ENCODE peak calls at places on chromosomes 2 and 18, in six cellular contexts. One of them, this sample, is unnamed.

GRCh38 chr2:239109041-239109915 is 261.4 kb downstream of the TWIST2 start:
- DNase-seq in heart left ventricle: no peak
- DNase-seq in IMR-90: peak; percentile 37
- DNase-seq in uterus: no peak
- DNase-seq in spleen: no peak
- DNase-seq in MCF 10A: peak; percentile 66
- DNase-seq in this sample: no peak

GRCh38 chr2:17518212-17519154 is at the start of gene RAD51AP2:
- DNase-seq in heart left ventricle: peak; percentile 89
- DNase-seq in IMR-90: peak; percentile 66
- DNase-seq in uterus: peak; percentile 90
- DNase-seq in spleen: peak; percentile 73
- DNase-seq in MCF 10A: peak; percentile 84
- DNase-seq in this sample: peak; percentile 80

GRCh38 chr2:177604291-177605065 is 211.9 kb downstream of the AGPS start:
- DNase-seq in heart left ventricle: no peak
- DNase-seq in IMR-90: peak; percentile 71
- DNase-seq in uterus: peak; percentile 49
- DNase-seq in spleen: no peak
- DNase-seq in MCF 10A: peak; percentile 58
- DNase-seq in this sample: peak; percentile 50

GRCh38 chr2:111031546-111032484 is 88.9 kb upstream of the BCL2L11 start:
- DNase-seq in heart left ventricle: no peak
- DNase-seq in IMR-90: no peak
- DNase-seq in uterus: no peak
- DNase-seq in spleen: no peak
- DNase-seq in MCF 10A: no peak
- DNase-seq in this sample: no peak

GRCh38 chr18:74060511-74061028 is 87.1 kb downstream of the FBXO15 start:
- DNase-seq in heart left ventricle: no peak
- DNase-seq in IMR-90: no peak
- DNase-seq in uterus: no peak
- DNase-seq in spleen: no peak
- DNase-seq in MCF 10A: no peak
- DNase-seq in this sample: no peak

GRCh38 chr2:47196499-47196898 is 41.4 kb upstream of the STPG4 start:
- DNase-seq in heart left ventricle: no peak
- DNase-seq in IMR-90: no peak
- DNase-seq in uterus: no peak
- DNase-seq in spleen: no peak
- DNase-seq in MCF 10A: no peak
- DNase-seq in this sample: no peak

GRCh38 chr2:3667151-3667631 is 9.2 kb downstream of the ALLC start:
- DNase-seq in heart left ventricle: no peak
- DNase-seq in IMR-90: peak; percentile 92
- DNase-seq in uterus: no peak
- DNase-seq in spleen: no peak
- DNase-seq in MCF 10A: no peak
- DNase-seq in this sample: no peak

GRCh38 chr2:17805717-17806354 is 10.4 kb upstream of the MSGN1 start:
- DNase-seq in heart left ventricle: no peak
- DNase-seq in IMR-90: no peak
- DNase-seq in uterus: no peak
- DNase-seq in spleen: peak; percentile 67
- DNase-seq in MCF 10A: no peak
- DNase-seq in this sample: no peak

GRCh38 chr18:57128229-57128911 is 18.5 kb upstream of the BOD1L2 start:
- DNase-seq in heart left ventricle: no peak
- DNase-seq in IMR-90: no peak
- DNase-seq in uterus: no peak
- DNase-seq in spleen: no peak
- DNase-seq in MCF 10A: no peak
- DNase-seq in this sample: no peak

GRCh38 chr2:202909394-202910192 is 1.9 kb downstream of the WDR12 start:
- DNase-seq in heart left ventricle: no peak
- DNase-seq in IMR-90: no peak
- DNase-seq in uterus: no peak
- DNase-seq in spleen: no peak
- DNase-seq in MCF 10A: peak; percentile 8
- DNase-seq in this sample: no peak

GRCh38 chr2:160392201-160392600 is 101.4 kb downstream of the RBMS1 start:
- DNase-seq in heart left ventricle: no peak
- DNase-seq in IMR-90: peak; percentile 57
- DNase-seq in uterus: no peak
- DNase-seq in spleen: no peak
- DNase-seq in MCF 10A: no peak
- DNase-seq in this sample: no peak

GRCh38 chr2:84461310-84461709 is 2.2 kb upstream of the SUCLG1 start:
- DNase-seq in heart left ventricle: no peak
- DNase-seq in IMR-90: no peak
- DNase-seq in uterus: no peak
- DNase-seq in spleen: no peak
- DNase-seq in MCF 10A: no peak
- DNase-seq in this sample: no peak

GRCh38 chr2:208945719-208946280 is 478.0 kb upstream of the MAP2 start:
- DNase-seq in heart left ventricle: no peak
- DNase-seq in IMR-90: no peak
- DNase-seq in uterus: no peak
- DNase-seq in spleen: no peak
- DNase-seq in MCF 10A: no peak
- DNase-seq in this sample: no peak

GRCh38 chr2:207840101-207840500 is 70.4 kb upstream of the FZD5 start:
- DNase-seq in heart left ventricle: no peak
- DNase-seq in IMR-90: no peak
- DNase-seq in uterus: no peak
- DNase-seq in spleen: no peak
- DNase-seq in MCF 10A: no peak
- DNase-seq in this sample: no peak

GRCh38 chr2:119085613-119086012 is 72.9 kb downstream of the C1QL2 start:
- DNase-seq in heart left ventricle: no peak
- DNase-seq in IMR-90: no peak
- DNase-seq in uterus: no peak
- DNase-seq in spleen: no peak
- DNase-seq in MCF 10A: no peak
- DNase-seq in this sample: no peak

GRCh38 chr2:3242747-3243369 is 134.8 kb downstream of the EIPR1 start:
- DNase-seq in heart left ventricle: no peak
- DNase-seq in IMR-90: peak; percentile 27
- DNase-seq in uterus: no peak
- DNase-seq in spleen: no peak
- DNase-seq in MCF 10A: no peak
- DNase-seq in this sample: no peak

DNA sequence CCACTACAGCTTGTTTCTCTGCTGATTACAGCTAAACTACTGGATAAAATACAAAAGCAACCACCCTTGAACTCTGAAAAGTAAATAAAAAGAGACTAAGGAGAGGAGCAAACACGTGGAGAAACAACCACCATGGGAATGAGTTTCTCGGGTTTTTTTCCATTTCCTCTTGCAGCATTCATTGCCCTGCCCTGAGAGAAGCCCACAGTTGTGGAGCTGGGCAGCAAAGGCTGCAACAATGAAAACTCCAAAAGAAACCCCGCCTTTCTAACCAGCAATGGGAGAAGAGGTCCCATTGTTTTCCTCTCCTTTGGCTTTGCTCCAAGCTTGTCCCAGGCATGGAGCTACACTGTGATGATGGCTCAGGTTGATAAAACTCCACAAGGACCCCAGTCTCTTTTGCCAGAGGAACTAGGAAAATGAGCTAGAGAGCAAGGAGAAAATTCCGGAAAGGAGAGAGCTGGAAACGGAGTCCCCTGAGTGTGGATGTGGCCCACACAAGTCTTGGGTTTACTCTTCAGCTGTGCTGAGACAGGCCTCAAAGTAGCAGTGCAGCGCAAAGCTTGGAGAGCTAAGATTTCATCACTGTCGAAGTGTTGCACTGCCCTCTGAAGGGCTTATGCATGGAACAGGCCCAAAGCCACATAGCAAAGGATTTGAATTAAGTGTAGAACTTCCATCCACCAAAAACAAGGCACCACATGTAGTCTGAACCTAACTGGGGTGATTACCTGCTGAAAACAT is 20.9 kb downstream of the NAPG start:
- DNase-seq in heart left ventricle: no peak
- DNase-seq in IMR-90: no peak
- DNase-seq in uterus: no peak
- DNase-seq in spleen: no peak
- DNase-seq in MCF 10A: no peak
- DNase-seq in this sample: no peak
- TF ChIP-seq CTCF in heart left ventricle: no peak
- TF ChIP-seq CTCF in IMR-90: no peak
- TF ChIP-seq CTCF in uterus: no peak
- TF ChIP-seq CTCF in spleen: no peak
- TF ChIP-seq CTCF in MCF 10A: no peak
- TF ChIP-seq CTCF in this sample: no peak

GRCh38 chr2:170966648-170967396 is 37.8 kb downstream of the GORASP2 start:
- DNase-seq in heart left ventricle: no peak
- DNase-seq in IMR-90: no peak
- DNase-seq in uterus: no peak
- DNase-seq in spleen: no peak
- DNase-seq in MCF 10A: peak; percentile 21
- DNase-seq in this sample: peak; percentile 31
- TF ChIP-seq CTCF in heart left ventricle: no peak
- TF ChIP-seq CTCF in IMR-90: no peak
- TF ChIP-seq CTCF in uterus: no peak
- TF ChIP-seq CTCF in spleen: no peak
- TF ChIP-seq CTCF in MCF 10A: no peak
- TF ChIP-seq CTCF in this sample: peak; percentile 44

GRCh38 chr2:157759855-157760254 is 116.3 kb downstream of the ACVR1 start:
- DNase-seq in heart left ventricle: no peak
- DNase-seq in IMR-90: no peak
- DNase-seq in uterus: no peak
- DNase-seq in spleen: no peak
- DNase-seq in MCF 10A: no peak
- DNase-seq in this sample: no peak

GRCh38 chr2:157760949-157761348 is 115.2 kb downstream of the ACVR1 start:
- DNase-seq in heart left ventricle: no peak
- DNase-seq in IMR-90: no peak
- DNase-seq in uterus: no peak
- DNase-seq in spleen: no peak
- DNase-seq in MCF 10A: no peak
- DNase-seq in this sample: no peak

GRCh38 chr2:157761520-157761919 is 114.6 kb downstream of the ACVR1 start:
- DNase-seq in heart left ventricle: no peak
- DNase-seq in IMR-90: peak; percentile 59
- DNase-seq in uterus: no peak
- DNase-seq in spleen: no peak
- DNase-seq in MCF 10A: no peak
- DNase-seq in this sample: no peak

GRCh38 chr2:157758586-157758985 is 117.5 kb downstream of the ACVR1 start:
- DNase-seq in heart left ventricle: no peak
- DNase-seq in IMR-90: no peak
- DNase-seq in uterus: no peak
- DNase-seq in spleen: no peak
- DNase-seq in MCF 10A: no peak
- DNase-seq in this sample: no peak

DNA sequence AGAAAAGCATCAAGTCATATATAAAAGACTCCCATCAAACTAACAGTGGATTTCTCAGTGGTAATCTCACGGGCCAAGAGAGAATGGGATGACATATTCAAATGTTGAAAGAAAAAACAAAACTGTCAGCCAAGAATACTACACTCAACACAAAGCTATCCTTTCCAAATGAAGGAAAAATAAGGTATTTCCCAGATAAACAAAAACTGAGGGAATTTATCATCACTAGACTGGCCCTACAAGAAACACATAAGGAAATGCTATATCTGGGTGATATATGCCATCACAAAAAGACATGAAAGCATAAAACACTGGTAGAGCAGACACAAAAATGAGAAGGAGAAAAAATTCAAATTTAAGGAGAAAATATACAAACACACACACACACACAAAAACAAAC is 118.6 kb downstream of the ACVR1 start:
- DNase-seq in heart left ventricle: no peak
- DNase-seq in IMR-90: no peak
- DNase-seq in uterus: no peak
- DNase-seq in spleen: no peak
- DNase-seq in MCF 10A: no peak
- DNase-seq in this sample: no peak
- TF ChIP-seq CTCF in heart left ventricle: no peak
- TF ChIP-seq CTCF in IMR-90: no peak
- TF ChIP-seq CTCF in uterus: no peak
- TF ChIP-seq CTCF in spleen: no peak
- TF ChIP-seq CTCF in MCF 10A: no peak
- TF ChIP-seq CTCF in this sample: no peak

DNA sequence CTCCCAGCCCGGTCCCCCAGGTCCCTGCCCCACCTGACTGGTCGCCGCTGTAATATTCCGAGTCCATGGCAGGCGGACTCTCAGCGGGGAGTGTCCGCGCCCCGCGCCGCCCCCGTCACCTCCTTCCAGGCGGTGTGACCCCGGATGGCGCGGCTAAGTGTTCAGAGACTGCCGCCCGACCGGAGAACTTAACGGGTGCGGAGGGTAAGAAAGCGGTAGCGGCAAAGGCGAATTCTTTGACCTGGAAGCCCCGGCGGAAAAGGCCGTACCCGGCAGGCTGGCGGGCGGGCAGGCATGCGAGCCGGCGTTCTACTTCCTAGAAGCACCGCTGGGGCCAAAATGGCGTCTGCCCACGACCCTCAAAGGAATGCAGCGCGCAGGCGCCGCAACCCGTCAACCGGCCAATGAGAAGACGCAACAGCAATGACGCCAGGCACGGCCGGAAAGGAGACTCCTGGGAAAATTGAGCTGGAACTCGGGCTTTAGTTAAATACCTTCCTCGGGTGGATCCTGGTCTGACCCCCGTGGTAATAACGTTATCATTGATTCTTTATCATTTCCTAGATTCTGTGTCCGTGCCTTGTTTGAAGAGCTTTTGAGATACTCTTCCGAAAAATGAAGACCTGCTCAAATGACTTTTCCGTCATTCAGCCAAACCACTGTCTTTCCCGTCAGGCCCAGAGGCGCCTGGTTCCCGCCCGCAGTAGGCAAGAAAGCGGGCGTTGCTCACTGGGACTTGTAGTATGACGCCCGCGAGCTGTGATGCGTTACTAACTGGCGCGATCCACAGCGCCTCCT is at the start of gene IWS1:
- DNase-seq in heart left ventricle: peak; percentile 97
- DNase-seq in IMR-90: peak; percentile 97
- DNase-seq in uterus: peak; percentile 95
- DNase-seq in spleen: peak; percentile 97
- DNase-seq in MCF 10A: peak; percentile 97
- DNase-seq in this sample: peak; percentile 93
- TF ChIP-seq CTCF in heart left ventricle: peak; percentile 51
- TF ChIP-seq CTCF in IMR-90: peak; percentile 27
- TF ChIP-seq CTCF in uterus: no peak
- TF ChIP-seq CTCF in spleen: peak; percentile 53
- TF ChIP-seq CTCF in MCF 10A: no peak
- TF ChIP-seq CTCF in this sample: no peak

DNA sequence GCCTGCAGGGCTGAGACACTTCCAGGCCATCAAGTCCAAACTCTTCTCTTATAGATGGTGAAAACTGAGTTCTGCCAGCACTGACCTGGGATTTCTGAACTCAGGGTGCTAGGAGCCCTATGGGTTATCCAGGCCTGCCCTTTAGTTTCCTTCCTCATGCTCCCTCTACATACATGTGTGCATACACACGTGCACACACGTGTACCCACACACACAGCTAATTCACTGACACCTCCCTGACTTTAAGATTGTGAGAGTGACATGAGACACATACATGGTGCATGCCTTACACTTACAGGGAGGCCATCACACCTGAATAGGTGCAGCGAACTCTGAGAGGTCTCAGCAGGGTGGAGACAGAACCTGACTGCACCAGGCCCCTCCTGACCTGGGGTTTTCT is 267.4 kb downstream of the CYP26B1 start:
- DNase-seq in heart left ventricle: no peak
- DNase-seq in IMR-90: no peak
- DNase-seq in uterus: no peak
- DNase-seq in spleen: no peak
- DNase-seq in MCF 10A: no peak
- DNase-seq in this sample: no peak
- TF ChIP-seq CTCF in heart left ventricle: no peak
- TF ChIP-seq CTCF in IMR-90: no peak
- TF ChIP-seq CTCF in uterus: no peak
- TF ChIP-seq CTCF in spleen: no peak
- TF ChIP-seq CTCF in MCF 10A: no peak
- TF ChIP-seq CTCF in this sample: no peak